ENCODE peak calls at places on chromosomes 3 and 15, in nine cellular contexts. F is IMR-90, K is astrocyte of the spinal cord, Y is WTC11, S is mesothelial cell of epicardium, C is cardiac muscle cell, A is GM12878, O is dorsolateral prefrontal cortex, Q is HepG2. W is an unnamed sample.

GRCh38 chr3:185820973-185821758 is 3.7 kb downstream of the IGF2BP2 start:
- DNase-seq in F (peak; percentile 95), K (peak; percentile 89), Y (no peak), S (no peak), C (no peak), A (no peak), O (no peak), Q (peak; percentile 53), W (no peak)

GRCh38 chr3:13274125-13274873 is 145.8 kb downstream of the NUP210 start:
- DNase-seq in F (no peak), K (no peak), Y (peak; percentile 11), S (peak; percentile 14), C (no peak), A (no peak), O (no peak), Q (no peak), W (peak; percentile 7)

GRCh38 chr3:64728994-64729393 is 41.2 kb upstream of the ADAMTS9 start:
- DNase-seq in F (no peak), K (no peak), Y (no peak), S (no peak), C (no peak), A (no peak), O (no peak), Q (no peak), W (no peak)

GRCh38 chr3:149080699-149081091 is 5.6 kb downstream of the HLTF start:
- DNase-seq in F (peak; percentile 28), K (peak; percentile 17), Y (no peak), S (no peak), C (no peak), A (no peak), O (no peak), Q (no peak), W (no peak)

GRCh38 chr3:16132926-16133325 is 41.6 kb upstream of the GALNT15 start:
- DNase-seq in F (peak; percentile 64), K (no peak), Y (no peak), S (no peak), C (no peak), A (no peak), O (peak; percentile 64), Q (no peak), W (no peak)

GRCh38 chr3:49998326-49998725 is 58.4 kb downstream of the RBM6 start:
- DNase-seq in F (peak; percentile 72), K (peak; percentile 62), Y (no peak), S (no peak), C (no peak), A (no peak), O (no peak), Q (no peak), W (no peak)

GRCh38 chr3:160319322-160319721 is 79.7 kb downstream of the IFT80 start:
- DNase-seq in F (no peak), K (no peak), Y (no peak), S (no peak), C (no peak), A (no peak), O (no peak), Q (no peak), W (no peak)

GRCh38 chr3:152352559-152352958 is 83.8 kb downstream of the MBNL1 start:
- DNase-seq in F (no peak), K (no peak), Y (no peak), S (no peak), C (no peak), A (no peak), O (no peak), Q (no peak), W (no peak)

GRCh38 chr3:168220609-168221008 is 124.9 kb upstream of the GOLIM4 start:
- DNase-seq in F (no peak), K (no peak), Y (no peak), S (no peak), C (no peak), A (no peak), O (no peak), Q (no peak), W (peak; percentile 47)

GRCh38 chr15:71888797-71889196 is 78.4 kb downstream of the NR2E3 start:
- DNase-seq in F (no peak), K (no peak), Y (no peak), S (no peak), C (no peak), A (peak; percentile 56), O (no peak), Q (no peak), W (no peak)

GRCh38 chr15:52289629-52290081 is 5.9 kb downstream of the MYO5C start:
- DNase-seq in F (no peak), K (peak; percentile 37), Y (peak; percentile 25), S (no peak), C (no peak), A (no peak), O (no peak), Q (no peak), W (no peak)

GRCh38 chr3:133361435-133361834 is 38.4 kb upstream of the BFSP2 start:
- DNase-seq in F (no peak), K (no peak), Y (no peak), S (no peak), C (no peak), A (no peak), O (no peak), Q (no peak), W (no peak)

GRCh38 chr3:144463916-144464315 is 492.3 kb downstream of the DIPK2A start:
- DNase-seq in F (no peak), K (no peak), Y (no peak), S (no peak), C (no peak), A (no peak), O (no peak), Q (no peak), W (no peak)

DNA sequence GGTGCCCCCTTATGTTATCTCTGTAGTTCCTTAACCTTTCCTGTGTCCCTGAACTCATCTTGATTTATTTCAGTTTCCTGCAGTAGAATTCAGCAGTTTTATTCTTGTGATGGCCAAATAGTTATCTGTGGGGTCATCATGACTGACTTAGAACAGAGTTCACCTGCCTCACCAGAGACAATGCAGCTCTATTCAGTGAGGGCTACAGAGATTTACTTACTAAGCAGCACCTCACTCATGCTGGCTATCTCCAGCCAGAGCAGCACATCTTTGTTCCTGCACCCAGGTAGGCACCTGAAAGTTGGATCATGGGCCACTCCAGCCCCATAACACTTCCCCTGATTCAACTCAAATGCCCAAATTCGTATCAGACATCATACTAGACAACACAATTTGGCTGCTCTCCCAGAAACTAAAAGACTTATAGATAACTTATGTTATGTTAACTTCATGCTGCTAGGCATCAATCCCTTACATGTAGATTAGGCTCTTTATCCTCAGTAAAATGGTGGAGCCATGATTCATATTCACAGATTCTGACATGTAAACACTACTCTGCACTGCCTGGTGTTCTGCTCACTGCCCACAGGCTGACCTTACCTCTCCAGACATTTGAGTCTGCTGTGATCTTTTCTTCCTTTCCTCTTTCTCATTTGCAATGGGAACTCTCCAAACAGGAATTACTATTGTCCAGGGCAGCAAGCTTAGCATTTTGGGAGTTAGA is 9.3 kb upstream of the GOLGB1 start:
- DNase-seq in F (peak; percentile 38), K (no peak), Y (no peak), S (no peak), C (no peak), A (no peak), O (no peak), Q (no peak), W (no peak)
- TF ChIP-seq CTCF in F (no peak), K (no peak), Y (no peak), S (no peak), C (no peak), A (no peak), O (no peak), Q (no peak), W (no peak)

GRCh38 chr3:9036327-9037112 is 73.2 kb upstream of the RAD18 start:
- DNase-seq in F (peak; percentile 9), K (no peak), Y (no peak), S (no peak), C (peak; percentile 11), A (no peak), O (no peak), Q (no peak), W (no peak)

GRCh38 chr3:9037113-9037715 is 73.9 kb upstream of the RAD18 start:
- DNase-seq in F (no peak), K (no peak), Y (no peak), S (no peak), C (no peak), A (no peak), O (no peak), Q (no peak), W (no peak)

GRCh38 chr3:9035473-9035872 is 72.2 kb upstream of the RAD18 start:
- DNase-seq in F (no peak), K (no peak), Y (no peak), S (no peak), C (no peak), A (no peak), O (no peak), Q (no peak), W (no peak)

GRCh38 chr3:9032236-9032777 is 69.0 kb upstream of the RAD18 start:
- DNase-seq in F (no peak), K (no peak), Y (no peak), S (no peak), C (no peak), A (no peak), O (no peak), Q (no peak), W (no peak)

GRCh38 chr3:9033867-9034266 is 70.6 kb upstream of the RAD18 start:
- DNase-seq in F (no peak), K (no peak), Y (no peak), S (no peak), C (no peak), A (no peak), O (no peak), Q (no peak), W (no peak)
- TF ChIP-seq CTCF in F (no peak), K (no peak), Y (no peak), S (no peak), C (no peak), A (peak; percentile 20), O (no peak), Q (peak; percentile 15), W (no peak)

GRCh38 chr3:31562525-31562924 is 29.8 kb downstream of the STT3B start:
- DNase-seq in F (no peak), K (no peak), Y (peak; percentile 85), S (no peak), C (peak; percentile 51), A (no peak), O (no peak), Q (no peak), W (no peak)
- TF ChIP-seq CTCF in F (no peak), K (no peak), Y (no peak), S (no peak), C (no peak), A (no peak), O (no peak), Q (no peak), W (no peak)

DNA sequence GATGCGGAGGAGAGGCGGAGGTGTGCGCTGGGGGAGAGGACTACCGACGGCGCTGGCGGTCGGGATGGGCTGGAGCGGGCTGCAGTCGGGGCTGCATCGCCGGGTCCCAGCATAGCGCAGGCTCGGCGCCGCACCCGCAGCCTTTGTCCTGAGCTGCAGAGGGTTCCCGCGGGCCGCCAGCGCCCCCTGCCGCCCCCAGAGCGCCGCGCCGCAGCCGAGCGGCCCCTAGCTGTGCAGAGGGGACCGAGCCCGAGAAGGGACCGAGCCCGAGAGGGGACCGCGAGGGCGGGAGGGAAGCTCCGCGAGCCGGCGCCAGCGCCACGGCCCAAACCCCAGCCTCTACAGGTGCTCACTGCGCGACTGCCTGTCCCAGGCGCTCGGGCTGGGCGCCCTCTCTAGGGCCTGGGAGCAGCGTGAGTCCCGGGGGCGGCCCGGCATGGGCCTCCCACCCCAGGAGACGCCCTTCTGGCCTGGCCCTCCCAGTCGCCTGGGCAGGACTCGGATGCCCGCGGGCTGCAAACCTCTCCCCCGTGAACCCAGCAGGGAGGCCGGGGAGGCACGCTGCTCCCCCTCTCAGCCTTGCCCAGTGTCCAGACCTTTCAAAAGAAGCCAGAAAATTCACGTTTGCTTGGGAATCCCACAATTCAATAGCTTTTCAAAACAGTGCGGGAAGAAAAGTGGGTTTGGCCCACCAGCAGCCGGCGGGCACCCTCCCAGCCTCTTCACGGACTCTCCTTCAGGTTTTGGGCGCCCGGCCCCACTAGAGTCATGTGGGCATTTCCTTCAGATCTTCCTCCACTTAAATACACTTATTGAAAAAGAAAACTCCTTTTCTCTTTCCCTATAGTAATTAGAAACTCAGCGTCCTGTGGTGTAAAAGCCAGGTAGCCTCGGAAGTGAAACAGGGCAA is 134.7 kb downstream of the TPRA1 start:
- DNase-seq in F (peak; percentile 29), K (peak; percentile 48), Y (peak; percentile 93), S (peak; percentile 75), C (peak; percentile 86), A (no peak), O (peak; percentile 84), Q (peak; percentile 41), W (peak; percentile 94)
- TF ChIP-seq CTCF in F (peak; percentile 97), K (peak; percentile 71), Y (peak; percentile 93), S (peak; percentile 78), C (peak; percentile 91), A (peak; percentile 80), O (peak; percentile 81), Q (peak; percentile 88), W (peak; percentile 93)

W was measured in glutamatergic neuron.